ENCODE peak calls at places on chromosomes 16 and 17, in seven cellular contexts. G is activated naive CD4-positive, alpha-beta T cell treated with anti-CD3 and anti-CD28 coated beads, Interleukin-2, amount 10 ng/mL, durations not matched to agents 7 days and 5 days; M is T follicular helper cell; Z is upper lobe of right lung; P is globus pallidus; W is stimulated activated CD8-positive, alpha-beta memory T cell treated with anti-CD3 and anti-CD28 coated beads, Interleukin-12 subunit alpha, Interleukin-12 subunit beta, amount 100 ng/mL, for 1 hour; A is glutamatergic neuron. U is an unnamed sample.

GRCh38 chr17:69857412-69857835 is 217.6 kb upstream of the KCNJ16 start:
- DNase-seq in G (no peak), M (no peak), Z (no peak), P (no peak), W (no peak), A (no peak), U (no peak)

GRCh38 chr17:79677646-79678045 is 53.1 kb upstream of the ENPP7 start:
- DNase-seq in G (no peak), M (no peak), Z (no peak), P (no peak), W (no peak), A (no peak), U (no peak)

GRCh38 chr17:43881758-43882505 is 25.4 kb downstream of the MPP2 start:
- DNase-seq in G (no peak), M (no peak), Z (no peak), P (no peak), W (no peak), A (no peak), U (no peak)

GRCh38 chr16:84844049-84844350 is 24.2 kb downstream of the CRISPLD2 start:
- DNase-seq in G (no peak), M (no peak), Z (no peak), P (no peak), W (no peak), A (peak; percentile 72), U (no peak)

GRCh38 chr17:45759761-45760160 is 24.4 kb upstream of the CRHR1 start:
- DNase-seq in G (no peak), M (no peak), Z (no peak), P (no peak), W (no peak), A (no peak), U (no peak)

GRCh38 chr16:49961087-49961486 is 63.9 kb upstream of the CNEP1R1 start:
- DNase-seq in G (no peak), M (no peak), Z (no peak), P (no peak), W (no peak), A (no peak), U (no peak)

GRCh38 chr16:47143329-47143676 is 442 bp downstream of the NETO2 start:
- DNase-seq in G (peak; percentile 71), M (peak; percentile 42), Z (peak; percentile 76), P (peak; percentile 17), W (no peak), A (peak; percentile 84), U (peak; percentile 90)

GRCh38 chr16:82671743-82672142 is 45.0 kb downstream of the CDH13 start:
- DNase-seq in G (peak; percentile 59), M (no peak), Z (no peak), P (no peak), W (no peak), A (no peak), U (no peak)

GRCh38 chr17:44850612-44851011 is 2.9 kb downstream of the HIGD1B start:
- DNase-seq in G (no peak), M (no peak), Z (no peak), P (no peak), W (no peak), A (peak; percentile 35), U (no peak)

GRCh38 chr17:28078443-28079229 is 36.2 kb downstream of the NLK start:
- DNase-seq in G (no peak), M (no peak), Z (no peak), P (no peak), W (no peak), A (no peak), U (no peak)

GRCh38 chr16:72976047-72976746 is 71.7 kb downstream of the ZFHX3 start:
- DNase-seq in G (no peak), M (no peak), Z (no peak), P (no peak), W (no peak), A (no peak), U (no peak)

GRCh38 chr16:1511662-1512061 is 18.5 kb downstream of the TELO2 start:
- DNase-seq in G (no peak), M (no peak), Z (no peak), P (no peak), W (no peak), A (no peak), U (no peak)

GRCh38 chr17:74803971-74804370 is 27.8 kb upstream of the NAT9 start:
- DNase-seq in G (no peak), M (no peak), Z (no peak), P (no peak), W (no peak), A (no peak), U (no peak)

GRCh38 chr17:68819465-68819864 is 135.7 kb downstream of the ABCA8 start:
- DNase-seq in G (no peak), M (no peak), Z (no peak), P (no peak), W (no peak), A (no peak), U (no peak)

GRCh38 chr17:45718791-45719190 is 65.3 kb upstream of the CRHR1 start:
- DNase-seq in G (no peak), M (no peak), Z (no peak), P (no peak), W (no peak), A (no peak), U (no peak)

GRCh38 chr16:80733366-80733901 is 71.0 kb downstream of the CDYL2 start:
- DNase-seq in G (no peak), M (no peak), Z (no peak), P (no peak), W (no peak), A (no peak), U (no peak)

GRCh38 chr16:89156740-89157645 is 14.6 kb upstream of the CDH15 start:
- DNase-seq in G (no peak), M (no peak), Z (no peak), P (no peak), W (no peak), A (no peak), U (no peak)

GRCh38 chr17:12637015-12637414 is 28.7 kb upstream of the MYOCD start:
- DNase-seq in G (no peak), M (no peak), Z (no peak), P (no peak), W (no peak), A (no peak), U (no peak)

GRCh38 chr17:81902023-81902652 is at the start of gene NPB:
- DNase-seq in G (peak; percentile 40), M (no peak), Z (peak; percentile 68), P (no peak), W (no peak), A (peak; percentile 58), U (peak; percentile 57)

GRCh38 chr17:71118039-71118438 is 948.7 kb downstream of the KCNJ2 start:
- DNase-seq in G (no peak), M (no peak), Z (no peak), P (no peak), W (no peak), A (no peak), U (no peak)

GRCh38 chr16:85253127-85253941 is 141.1 kb upstream of the CIBAR2 start:
- DNase-seq in G (peak; percentile 75), M (peak; percentile 42), Z (peak; percentile 82), P (peak; percentile 24), W (peak; percentile 33), A (peak; percentile 90), U (peak; percentile 93)

GRCh38 chr17:16427020-16427419 is 11.6 kb downstream of the TRPV2 start:
- DNase-seq in G (no peak), M (no peak), Z (no peak), P (no peak), W (no peak), A (no peak), U (no peak)

GRCh38 chr16:9072806-9073341 is 18.6 kb upstream of the HAPSTR1 start:
- DNase-seq in G (peak; percentile 41), M (no peak), Z (no peak), P (no peak), W (no peak), A (no peak), U (peak; percentile 48)

GRCh38 chr16:88390760-88391496 is 8.2 kb downstream of the ZNF469 start:
- DNase-seq in G (no peak), M (no peak), Z (no peak), P (no peak), W (no peak), A (no peak), U (no peak)

GRCh38 chr17:82794781-82795505 is 43.1 kb downstream of the TBCD start:
- DNase-seq in G (no peak), M (no peak), Z (no peak), P (no peak), W (no peak), A (no peak), U (no peak)

U was measured in GM13976.